ENCODE peak calls at places on chromosomes 4 and X, in seven cellular contexts. J, S, F, Q, X, T and I are unnamed samples.
A peak's percentile ranks its signal among the peaks of the same experiment; 100 is the strongest.

GRCh38 chr4:1051472-1051871 is 40.0 kb downstream of the FGFRL1 start:
- DNase-seq in J (no peak), S (no peak), F (no peak), Q (no peak), X (no peak), T (no peak), I (no peak)

GRCh38 chr4:54525602-54526001 is 132.2 kb upstream of the KIT start:
- DNase-seq in J (no peak), S (no peak), F (peak; percentile 19), Q (no peak), X (no peak), T (no peak), I (no peak)

GRCh38 chr4:164514765-164515164 is 239.2 kb upstream of the SMIM31 start:
- DNase-seq in J (no peak), S (no peak), F (no peak), Q (no peak), X (no peak), T (no peak), I (no peak)

GRCh38 chr4:76059750-76060149 is 14.8 kb upstream of the ART3 start:
- DNase-seq in J (no peak), S (no peak), F (no peak), Q (no peak), X (no peak), T (no peak), I (no peak)

GRCh38 chrX:40329616-40330015 is 231.9 kb upstream of the BCOR start:
- DNase-seq in J (no peak), S (no peak), F (no peak), Q (no peak), X (no peak), T (no peak), I (no peak)

GRCh38 chr4:52368895-52369294 is 290.2 kb downstream of the USP46 start:
- DNase-seq in J (no peak), S (no peak), F (no peak), Q (peak; percentile 91), X (no peak), T (no peak), I (no peak)

GRCh38 chrX:17470136-17470535 is 95.1 kb downstream of the NHS start:
- DNase-seq in J (no peak), S (no peak), F (no peak), Q (no peak), X (no peak), T (no peak), I (no peak)

GRCh38 chr4:63556332-63556731 is 852.9 kb downstream of the TECRL start:
- DNase-seq in J (peak; percentile 38), S (no peak), F (no peak), Q (peak; percentile 1), X (no peak), T (peak; percentile 10), I (no peak)

GRCh38 chr4:155543126-155543765 is 123.4 kb upstream of the GUCY1A1 start:
- DNase-seq in J (no peak), S (no peak), F (no peak), Q (no peak), X (no peak), T (no peak), I (no peak)

GRCh38 chr4:13525606-13526281 is 18.6 kb downstream of the NKX3-2 start:
- DNase-seq in J (no peak), S (no peak), F (peak; percentile 65), Q (no peak), X (no peak), T (no peak), I (no peak)

GRCh38 chr4:76733380-76733779 is 164.6 kb downstream of the SOWAHB start:
- DNase-seq in J (peak; percentile 68), S (no peak), F (no peak), Q (no peak), X (no peak), T (peak; percentile 57), I (no peak)

GRCh38 chr4:13329963-13330362 is 154.2 kb downstream of the RAB28 start:
- DNase-seq in J (no peak), S (no peak), F (no peak), Q (no peak), X (peak; percentile 11), T (no peak), I (peak; percentile 27)

GRCh38 chr4:74189331-74190043 is 31.6 kb downstream of the MTHFD2L start:
- DNase-seq in J (no peak), S (peak; percentile 42), F (peak; percentile 70), Q (peak; percentile 64), X (peak; percentile 25), T (no peak), I (peak; percentile 72)

GRCh38 chrX:97119474-97120109 is 235.9 kb downstream of the RPA4 start:
- DNase-seq in J (no peak), S (no peak), F (no peak), Q (no peak), X (no peak), T (no peak), I (no peak)

GRCh38 chrX:74015379-74016019 is 288.5 kb upstream of the ZCCHC13 start:
- DNase-seq in J (peak; percentile 38), S (peak; percentile 84), F (peak; percentile 80), Q (peak; percentile 46), X (peak; percentile 37), T (peak; percentile 13), I (peak; percentile 40)

GRCh38 chr4:1241936-1242505 is 6.9 kb downstream of the CTBP1 start:
- DNase-seq in J (peak; percentile 6), S (no peak), F (no peak), Q (no peak), X (no peak), T (no peak), I (no peak)

GRCh38 chr4:119170195-119170594 is 34.6 kb downstream of the MYOZ2 start:
- DNase-seq in J (no peak), S (no peak), F (no peak), Q (no peak), X (no peak), T (no peak), I (no peak)

GRCh38 chr4:174496631-174497442 is 25.5 kb downstream of the HPGD start:
- DNase-seq in J (no peak), S (no peak), F (no peak), Q (no peak), X (no peak), T (no peak), I (no peak)

GRCh38 chr4:113112341-113112978 is 63.0 kb downstream of the ANK2 start:
- DNase-seq in J (no peak), S (no peak), F (no peak), Q (no peak), X (no peak), T (no peak), I (no peak)
- TF ChIP-seq SP1 in J (no peak), S (no peak), F (no peak), Q (no peak), X (no peak), T (no peak), I (no peak)

GRCh38 chr4:153161599-153161971 is 42.7 kb upstream of the TRIM2 start:
- DNase-seq in J (no peak), S (no peak), F (no peak), Q (no peak), X (no peak), T (no peak), I (no peak)

GRCh38 chr4:153159016-153159415 is 45.2 kb upstream of the TRIM2 start:
- DNase-seq in J (no peak), S (no peak), F (no peak), Q (no peak), X (no peak), T (no peak), I (no peak)

GRCh38 chr4:153156263-153156662 is 48.0 kb upstream of the TRIM2 start:
- DNase-seq in J (peak; percentile 50), S (no peak), F (peak; percentile 52), Q (no peak), X (no peak), T (no peak), I (no peak)

GRCh38 chr4:153160856-153161598 is 43.2 kb upstream of the TRIM2 start:
- DNase-seq in J (no peak), S (no peak), F (no peak), Q (no peak), X (no peak), T (no peak), I (no peak)

DNA sequence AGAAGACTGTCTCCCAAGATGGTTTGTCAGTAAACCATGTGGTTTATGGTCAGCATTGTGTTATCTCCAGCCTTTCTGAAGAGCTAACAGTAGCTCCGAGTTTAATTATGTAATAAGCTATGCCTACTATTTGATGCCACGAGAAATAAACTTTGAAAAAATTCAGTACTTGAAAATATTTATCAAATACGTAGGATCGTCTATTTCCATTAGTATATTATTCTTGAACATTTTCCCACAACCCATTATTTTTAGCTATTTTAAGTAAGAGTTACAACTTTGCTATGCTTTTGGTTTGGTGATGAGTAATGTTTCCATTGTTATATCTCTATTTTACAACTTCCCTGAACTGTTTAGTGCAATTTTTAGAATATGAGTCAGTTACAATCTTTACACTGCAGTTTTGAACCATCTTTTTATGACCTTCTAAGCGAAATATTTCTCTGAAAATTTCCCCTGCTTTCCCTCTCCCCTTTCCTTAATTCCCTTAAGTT is 44.5 kb upstream of the TRIM2 start:
- DNase-seq in J (no peak), S (no peak), F (no peak), Q (no peak), X (no peak), T (no peak), I (no peak)
- TF ChIP-seq SP1 in J (no peak), S (no peak), F (no peak), Q (no peak), X (no peak), T (no peak), I (no peak)

GRCh38 chrX:77446029-77446585 is 1.1 kb upstream of the FGF16 start:
- DNase-seq in J (peak; percentile 64), S (no peak), F (no peak), Q (no peak), X (no peak), T (no peak), I (no peak)
- TF ChIP-seq SP1 in J (no peak), S (no peak), F (no peak), Q (no peak), X (no peak), T (no peak), I (no peak)

GRCh38 chrX:121649414-121649813 is 602.0 kb downstream of the GLUD2 start:
- DNase-seq in J (no peak), S (no peak), F (no peak), Q (no peak), X (no peak), T (no peak), I (no peak)
- TF ChIP-seq SP1 in J (no peak), S (no peak), F (no peak), Q (no peak), X (no peak), T (no peak), I (no peak)

DNA sequence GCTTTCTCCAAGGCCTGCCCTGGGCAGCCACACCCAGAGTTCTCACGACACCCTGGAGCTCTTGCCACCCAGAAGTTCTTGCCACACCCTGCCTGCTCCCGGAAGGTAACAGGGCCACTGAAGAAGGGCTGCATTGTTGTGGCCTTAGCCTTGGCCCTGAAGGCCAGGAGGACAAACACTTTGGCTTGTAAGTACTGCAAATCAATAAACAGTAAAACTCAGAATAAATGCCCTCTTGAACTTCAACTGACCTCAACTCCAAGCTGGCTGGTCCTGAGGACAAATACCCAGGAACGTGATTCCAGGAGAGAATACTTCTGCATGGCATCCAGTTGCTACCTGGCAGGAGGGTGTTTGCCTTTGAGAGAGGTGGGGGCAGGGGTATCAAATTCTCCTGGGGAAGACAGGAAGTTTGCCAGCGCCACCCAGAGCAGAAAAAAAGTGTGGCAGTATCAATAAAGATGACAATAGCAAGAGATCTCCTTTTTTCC is 54.1 kb downstream of the TLR10 start:
- DNase-seq in J (peak; percentile 31), S (no peak), F (peak; percentile 22), Q (peak; percentile 35), X (no peak), T (peak; percentile 15), I (peak; percentile 77)
- TF ChIP-seq SP1 in J (no peak), S (no peak), F (no peak), Q (no peak), X (no peak), T (no peak), I (peak; percentile 85)